ENCODE peak calls at places on chromosomes 11 and 22, in six cellular contexts. D is H1, M is HCT116, A is K562, L is HepG2, Q is NT2/D1. U is an unnamed sample.

GRCh38 chr11:74672956-74673895 is 58.0 kb downstream of the CHRDL2 start:
- DNase-seq in D (no peak), M (no peak), A (peak), Q (no peak), L (no peak), U (no peak)

GRCh38 chr11:113992459-113993105 is 17.7 kb downstream of the HTR3A start:
- DNase-seq in A (no peak), D (no peak), M (no peak), L (no peak), Q (no peak), U (no peak)

GRCh38 chr11:76203937-76204336 is 2.4 kb downstream of the WNT11 start:
- DNase-seq in A (no peak), D (no peak), M (no peak), L (no peak), Q (no peak), U (no peak)

GRCh38 chr11:34502949-34503348 is 10.6 kb downstream of the ELF5 start:
- DNase-seq in M (no peak), L (no peak), D (no peak), Q (no peak), A (no peak), U (no peak)

GRCh38 chr22:17228725-17229126 is 9.5 kb upstream of the ADA2 start:
- DNase-seq in Q (no peak), A (no peak), L (peak), M (no peak), D (no peak), U (no peak)

GRCh38 chr11:17483505-17483904 is 6.9 kb upstream of the ABCC8 start:
- DNase-seq in A (no peak), Q (no peak), D (no peak), L (no peak), M (no peak), U (no peak)

GRCh38 chr22:24391836-24392217 is 35.6 kb upstream of the ADORA2A start:
- DNase-seq in A (no peak), Q (no peak), L (no peak), D (no peak), M (no peak), U (no peak)

GRCh38 chr11:35163707-35164496 is 24.9 kb downstream of the CD44 start:
- DNase-seq in A (no peak), D (no peak), Q (no peak), L (no peak), M (no peak), U (no peak)

GRCh38 chr11:102590646-102591045 is 34.5 kb downstream of the MMP20 start:
- DNase-seq in A (no peak), L (no peak), M (no peak), D (no peak), Q (no peak), U (no peak)

GRCh38 chr11:1501421-1502167 is 15.0 kb upstream of the MOB2 start:
- DNase-seq in M (no peak), D (no peak), A (no peak), Q (no peak), L (no peak), U (no peak)

GRCh38 chr11:73797457-73797856 is 9.8 kb downstream of the MRPL48 start:
- DNase-seq in Q (no peak), M (no peak), L (no peak), A (no peak), D (no peak), U (no peak)

GRCh38 chr22:49849161-49850020 is 4.3 kb upstream of the ZBED4 start:
- DNase-seq in Q (no peak), A (no peak), M (no peak), L (no peak), D (no peak), U (no peak)

GRCh38 chr11:97202613-97203292 is 812.9 kb downstream of the JRKL start:
- DNase-seq in A (no peak), D (no peak), L (no peak), M (no peak), Q (no peak), U (no peak)

GRCh38 chr22:48379371-48379770 is 1448.3 kb downstream of the BRD1 start:
- DNase-seq in D (no peak), Q (no peak), M (no peak), A (no peak), L (no peak), U (no peak)
- TF ChIP-seq ZNF274 in D (no peak), Q (no peak), M (no peak), A (no peak), L (no peak), U (no peak)

GRCh38 chr11:61636676-61637075 is 43.5 kb upstream of the DAGLA start:
- DNase-seq in L (no peak), D (no peak), M (no peak), Q (no peak), A (no peak), U (no peak)

GRCh38 chr11:61632096-61632495 is 48.1 kb upstream of the DAGLA start:
- DNase-seq in L (no peak), Q (no peak), D (no peak), M (no peak), A (no peak), U (no peak)

GRCh38 chr11:61635787-61636186 is 44.4 kb upstream of the DAGLA start:
- DNase-seq in Q (no peak), M (no peak), L (no peak), D (no peak), A (no peak), U (no peak)

GRCh38 chr11:61637287-61637686 is 42.9 kb upstream of the DAGLA start:
- DNase-seq in M (no peak), Q (no peak), D (no peak), A (no peak), L (no peak), U (no peak)

GRCh38 chr11:61635304-61635703 is 44.9 kb upstream of the DAGLA start:
- DNase-seq in Q (no peak), M (no peak), D (no peak), L (no peak), A (no peak), U (no peak)
- TF ChIP-seq ZNF274 in Q (no peak), M (no peak), D (no peak), L (no peak), A (no peak), U (no peak)

GRCh38 chr11:60934091-60934789 is 10.0 kb downstream of the TMEM132A start:
- DNase-seq in Q (no peak), L (no peak), D (no peak), M (no peak), A (no peak), U (no peak)
- TF ChIP-seq ZNF274 in Q (no peak), L (no peak), D (no peak), M (no peak), A (no peak), U (no peak)

GRCh38 chr22:30040499-30041055 is 39.7 kb upstream of the HORMAD2 start:
- DNase-seq in Q (no peak), L (no peak), D (no peak), A (no peak), M (no peak), U (no peak)

GRCh38 chr22:30041881-30042280 is 38.4 kb upstream of the HORMAD2 start:
- DNase-seq in L (no peak), D (no peak), A (no peak), Q (no peak), M (no peak), U (no peak)

GRCh38 chr22:30041475-30041874 is 38.8 kb upstream of the HORMAD2 start:
- DNase-seq in M (no peak), A (no peak), D (no peak), Q (no peak), L (no peak), U (no peak)

GRCh38 chr22:30036656-30037055 is 43.6 kb upstream of the HORMAD2 start:
- DNase-seq in D (no peak), L (peak), Q (no peak), A (peak), M (peak), U (no peak)

GRCh38 chr22:30038219-30038618 is 42.0 kb upstream of the HORMAD2 start:
- DNase-seq in D (no peak), L (no peak), M (no peak), A (no peak), Q (no peak), U (no peak)
- TF ChIP-seq ZNF274 in D (no peak), L (no peak), M (no peak), A (no peak), Q (no peak), U (no peak)

GRCh38 chr11:123475478-123475877 is 45.4 kb downstream of the GRAMD1B start:
- DNase-seq in A (no peak), Q (no peak), L (no peak), M (no peak), D (no peak), U (no peak)
- TF ChIP-seq ZNF274 in A (no peak), Q (no peak), L (no peak), M (no peak), D (no peak), U (no peak)

GRCh38 chr11:63564056-63564784 is 1.0 kb upstream of the PLAAT2 start:
- DNase-seq in M (no peak), L (no peak), Q (no peak), A (no peak), D (no peak), U (peak)
- TF ChIP-seq ZNF274 in M (no peak), L (no peak), Q (no peak), A (no peak), D (no peak), U (no peak)

DNA sequence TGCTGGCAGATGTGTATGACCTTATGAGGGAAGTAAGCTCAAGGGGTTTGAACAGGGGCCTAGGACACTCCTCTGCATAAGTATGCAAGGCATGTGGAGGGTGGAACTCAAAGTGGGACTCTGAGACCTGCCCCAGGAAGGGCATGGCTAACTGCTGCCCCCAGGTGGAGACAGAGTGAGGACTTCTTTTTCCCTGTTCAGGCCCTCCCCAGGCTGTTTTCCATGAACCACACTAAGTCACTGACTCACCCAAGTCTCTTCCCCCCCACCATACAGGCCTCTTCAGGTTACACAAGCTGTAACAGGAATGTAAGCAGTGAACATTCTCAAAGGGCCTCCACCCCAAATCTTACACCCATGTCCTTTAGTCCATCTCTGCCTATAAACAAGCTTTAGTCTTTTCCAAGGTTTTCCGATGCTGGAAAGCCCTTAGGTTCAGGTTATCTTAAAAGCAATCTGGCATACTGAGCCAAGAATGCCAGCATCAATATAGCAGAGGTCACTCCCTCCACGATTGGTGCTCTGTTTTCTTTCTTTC is 13.1 kb downstream of the EEF1G start:
- DNase-seq in A (peak), Q (peak), L (peak), M (peak), D (peak), U (no peak)
- TF ChIP-seq ZNF274 in A (no peak), Q (no peak), L (no peak), M (no peak), D (no peak), U (no peak)

DNA sequence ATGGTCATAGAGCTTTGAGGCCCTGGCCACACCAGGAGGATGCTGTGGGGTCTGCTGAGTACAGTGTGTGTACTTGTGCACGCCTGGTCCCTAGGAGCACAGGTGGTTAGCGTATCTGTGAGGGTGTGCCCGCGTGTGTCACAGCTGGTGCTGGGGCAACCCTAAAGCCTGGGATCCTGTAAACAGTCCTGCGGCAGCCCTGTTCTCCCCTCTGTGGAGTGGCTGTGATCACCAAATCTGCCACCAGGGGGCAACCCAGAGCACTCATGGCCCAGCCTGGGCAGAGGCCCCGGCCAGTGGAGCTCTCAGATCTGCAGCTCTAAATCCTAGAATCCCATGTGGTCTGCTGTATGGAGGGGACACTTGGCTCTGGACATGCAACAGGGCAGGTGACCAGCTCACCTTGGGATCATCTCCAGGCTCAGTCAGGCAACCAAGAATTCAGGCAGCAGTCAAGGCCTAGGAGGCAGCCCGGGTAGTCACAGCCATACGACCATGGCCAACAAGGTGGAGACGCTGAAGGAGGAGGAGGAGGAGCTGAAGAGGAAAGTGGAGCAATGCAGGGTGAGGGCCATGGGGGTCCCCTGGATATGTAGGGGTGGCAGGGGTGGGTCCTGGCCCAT is 3.9 kb downstream of the SH3BP1 start:
- DNase-seq in D (no peak), L (no peak), M (no peak), Q (no peak), A (peak), U (no peak)
- TF ChIP-seq ZNF274 in D (no peak), L (no peak), M (no peak), Q (no peak), A (no peak), U (no peak)

DNA sequence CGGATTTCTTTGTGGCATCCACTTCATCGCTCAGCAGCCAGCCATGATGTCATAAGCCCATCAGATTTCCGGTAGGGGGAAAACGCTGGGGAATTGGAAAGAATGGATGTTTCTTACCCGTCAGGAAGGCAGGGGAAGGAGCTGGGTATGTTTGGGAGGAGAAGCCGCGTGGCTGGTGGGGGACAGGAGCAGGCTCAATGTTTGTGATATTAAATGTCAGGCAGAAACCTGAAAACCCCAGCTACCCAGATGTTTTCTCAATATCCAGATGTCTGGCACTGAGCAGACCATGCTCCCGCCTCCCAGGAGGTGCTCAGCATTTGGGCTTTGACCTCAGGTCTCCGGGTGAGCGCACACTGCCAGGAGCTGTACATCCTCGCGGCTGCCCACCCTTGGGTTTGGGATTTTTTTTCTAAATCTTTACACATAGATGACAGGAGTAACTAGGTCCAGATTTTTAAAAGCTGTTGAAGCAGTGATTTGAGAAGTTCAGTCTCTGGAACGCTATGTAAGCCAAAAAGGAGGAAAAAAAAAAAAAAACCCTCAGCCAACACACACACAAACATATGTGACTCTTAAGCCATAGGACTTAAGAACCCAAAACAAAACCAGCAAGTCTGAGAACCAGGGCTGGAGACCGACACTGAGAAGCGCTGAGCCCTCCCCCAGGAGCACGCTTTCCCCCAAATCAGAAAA is 67.4 kb downstream of the NFAM1 start:
- DNase-seq in M (no peak), D (no peak), Q (no peak), L (no peak), A (no peak), U (no peak)
- TF ChIP-seq ZNF274 in M (no peak), D (no peak), Q (no peak), L (no peak), A (no peak), U (no peak)